ENCODE peak calls at places on chromosomes 4 and X, in eight cellular contexts. P is midbrain; V is T-helper 2 cell; Q is ureter; R is stimulated activated CD8-positive, alpha-beta memory T cell treated with anti-CD3 and anti-CD28 coated beads, Interleukin-4, amount 100 ng/mL, for 4 hours; E is uterus; L is PC-9; Y is ELF-1. T is an unnamed sample.

GRCh38 chr4:180542445-180543100 is 1700.6 kb upstream of the TENM3 start:
- DNase-seq in P (no peak), V (no peak), Q (no peak), R (no peak), E (no peak), L (no peak), Y (no peak), T (no peak)

GRCh38 chr4:101205878-101206277 is 141.4 kb downstream of the PPP3CA start:
- DNase-seq in P (no peak), V (no peak), Q (no peak), R (peak; percentile 11), E (no peak), L (no peak), Y (no peak), T (no peak)

GRCh38 chrX:151776113-151776790 is 41.7 kb downstream of the CNGA2 start:
- DNase-seq in P (no peak), V (no peak), Q (no peak), R (no peak), E (no peak), L (no peak), Y (peak; percentile 62), T (no peak)

GRCh38 chr4:41525129-41525528 is 12.8 kb upstream of the LIMCH1 start:
- DNase-seq in P (no peak), V (no peak), Q (no peak), R (no peak), E (no peak), L (peak; percentile 97), Y (peak; percentile 67), T (no peak)

GRCh38 chr4:21948347-21949072 is at the start of gene KCNIP4:
- DNase-seq in P (no peak), V (no peak), Q (no peak), R (no peak), E (peak; percentile 18), L (no peak), Y (peak; percentile 28), T (peak; percentile 17)

GRCh38 chr4:177450421-177451107 is 8.3 kb upstream of the AGA start:
- DNase-seq in P (no peak), V (no peak), Q (no peak), R (no peak), E (no peak), L (no peak), Y (no peak), T (no peak)

GRCh38 chrX:52426810-52427209 is 58.0 kb downstream of the XAGE2 start:
- DNase-seq in P (no peak), V (no peak), Q (no peak), R (no peak), E (no peak), L (no peak), Y (no peak), T (no peak)

GRCh38 chrX:3094261-3094660 is 53.0 kb downstream of the ARSF start:
- DNase-seq in P (no peak), V (no peak), Q (peak; percentile 50), R (no peak), E (no peak), L (peak; percentile 36), Y (peak; percentile 72), T (no peak)

GRCh38 chr4:159267023-159267939 is 164.4 kb downstream of the RAPGEF2 start:
- DNase-seq in P (peak; percentile 74), V (no peak), Q (no peak), R (no peak), E (no peak), L (no peak), Y (no peak), T (no peak)

GRCh38 chrX:34656842-34657780 is at the start of gene TMEM47:
- DNase-seq in P (peak; percentile 64), V (no peak), Q (peak; percentile 67), R (no peak), E (peak; percentile 72), L (no peak), Y (peak; percentile 96), T (peak; percentile 76)

GRCh38 chr4:168787334-168787733 is 222.7 kb downstream of the CBR4 start:
- DNase-seq in P (no peak), V (no peak), Q (no peak), R (no peak), E (no peak), L (no peak), Y (no peak), T (no peak)

GRCh38 chr4:176660561-176660960 is 132.2 kb downstream of the VEGFC start:
- DNase-seq in P (no peak), V (no peak), Q (no peak), R (no peak), E (no peak), L (no peak), Y (peak; percentile 1), T (no peak)

GRCh38 chr4:153207561-153207960 is 3.3 kb downstream of the TRIM2 start:
- DNase-seq in P (peak; percentile 45), V (no peak), Q (no peak), R (no peak), E (peak; percentile 38), L (no peak), Y (peak; percentile 52), T (peak; percentile 61)

GRCh38 chr4:101458914-101459313 is 111.6 kb upstream of the PPP3CA start:
- DNase-seq in P (no peak), V (no peak), Q (no peak), R (no peak), E (no peak), L (no peak), Y (peak; percentile 6), T (no peak)

GRCh38 chrX:95290455-95290854 is 1394.2 kb upstream of the DIAPH2 start:
- DNase-seq in P (no peak), V (no peak), Q (no peak), R (no peak), E (no peak), L (no peak), Y (peak; percentile 62), T (no peak)

GRCh38 chrX:115449742-115450141 is 111.2 kb upstream of the PLS3 start:
- DNase-seq in P (no peak), V (no peak), Q (no peak), R (no peak), E (peak; percentile 64), L (no peak), Y (no peak), T (peak; percentile 53)

GRCh38 chr4:118270492-118270891 is 82.3 kb downstream of the PRSS12 start:
- DNase-seq in P (peak; percentile 61), V (no peak), Q (no peak), R (no peak), E (no peak), L (peak; percentile 36), Y (no peak), T (no peak)

GRCh38 chrX:9282325-9282724 is 182.5 kb upstream of the TBL1X start:
- DNase-seq in P (no peak), V (no peak), Q (no peak), R (no peak), E (no peak), L (no peak), Y (no peak), T (no peak)

GRCh38 chrX:283115-283845 is 2.1 kb downstream of the PLCXD1 start:
- DNase-seq in P (no peak), V (peak; percentile 87), Q (peak; percentile 91), R (peak; percentile 84), E (peak; percentile 91), L (peak; percentile 57), Y (peak; percentile 97), T (peak; percentile 91)

GRCh38 chr4:87046111-87046510 is 111.3 kb downstream of the AFF1 start:
- DNase-seq in P (no peak), V (no peak), Q (no peak), R (no peak), E (no peak), L (no peak), Y (no peak), T (no peak)

GRCh38 chr4:55592014-55592413 is at the start of gene PDCL2:
- DNase-seq in P (no peak), V (no peak), Q (no peak), R (no peak), E (no peak), L (no peak), Y (peak; percentile 13), T (no peak)

T was measured in left cardiac atrium.